ENCODE peak calls at places on chromosomes 6 and 20, in six cellular contexts. Q is MCF 10A, L is Daoy, R is fibroblast of the aortic adventitia, D is KBM-7, K is lung microvascular endothelial cell. I is an unnamed sample.

GRCh38 chr6:14313220-14313619 is 195.6 kb downstream of the CD83 start:
- DNase-seq in Q (no peak), L (no peak), R (no peak), D (no peak), K (no peak), I (no peak)

GRCh38 chr6:6131492-6132109 is 124.9 kb upstream of the NRN1 start:
- DNase-seq in Q (peak; percentile 51), L (peak; percentile 35), R (no peak), D (peak; percentile 58), K (peak; percentile 68), I (no peak)

GRCh38 chr6:12062605-12063004 is 50.5 kb downstream of the HIVEP1 start:
- DNase-seq in Q (no peak), L (no peak), R (no peak), D (no peak), K (no peak), I (no peak)

GRCh38 chr6:33974471-33974870 is 170.7 kb upstream of the MLN start:
- DNase-seq in Q (no peak), L (no peak), R (no peak), D (no peak), K (no peak), I (no peak)

GRCh38 chr6:4459032-4459431 is 317.2 kb upstream of the CDYL start:
- DNase-seq in Q (peak; percentile 74), L (peak; percentile 86), R (peak; percentile 92), D (no peak), K (peak; percentile 92), I (peak; percentile 87)

GRCh38 chr6:170072246-170072645 is 218.6 kb downstream of the DLL1 start:
- DNase-seq in Q (no peak), L (no peak), R (no peak), D (no peak), K (no peak), I (no peak)

GRCh38 chr6:71446084-71446869 is 157.7 kb downstream of the OGFRL1 start:
- DNase-seq in Q (no peak), L (no peak), R (peak; percentile 38), D (no peak), K (peak; percentile 19), I (no peak)

GRCh38 chr6:46626228-46626909 is 26.2 kb downstream of the CYP39A1 start:
- DNase-seq in Q (peak; percentile 62), L (peak; percentile 19), R (peak; percentile 67), D (peak; percentile 31), K (peak; percentile 43), I (peak; percentile 45)

GRCh38 chr6:78436335-78436734 is 431.0 kb upstream of the IRAK1BP1 start:
- DNase-seq in Q (peak; percentile 38), L (no peak), R (peak; percentile 59), D (peak; percentile 5), K (peak; percentile 48), I (peak; percentile 21)

GRCh38 chr20:40361916-40362315 is 327.1 kb downstream of the MAFB start:
- DNase-seq in Q (no peak), L (no peak), R (no peak), D (no peak), K (no peak), I (no peak)

I was measured in renal cortical epithelial cell.